ENCODE peak calls at places on chromosomes 7 and 10, in seven cellular contexts. One of them, this sample, is unnamed.

GRCh38 chr7:74430961-74431466 is 22.7 kb upstream of the GTF2IRD1 start:
- DNase-seq in adrenal gland: no peak
- DNase-seq in uterus: no peak
- DNase-seq in ovary: no peak
- DNase-seq in A549: no peak
- DNase-seq in HCT116: no peak
- DNase-seq in body of pancreas: peak; percentile 30
- DNase-seq in this sample: no peak

GRCh38 chr7:140229591-140230516 is 53.1 kb upstream of the KDM7A start:
- DNase-seq in adrenal gland: no peak
- DNase-seq in uterus: no peak
- DNase-seq in ovary: no peak
- DNase-seq in A549: no peak
- DNase-seq in HCT116: no peak
- DNase-seq in body of pancreas: no peak
- DNase-seq in this sample: no peak

GRCh38 chr7:18278306-18278705 is 217.2 kb upstream of the HDAC9 start:
- DNase-seq in adrenal gland: no peak
- DNase-seq in uterus: no peak
- DNase-seq in ovary: no peak
- DNase-seq in A549: no peak
- DNase-seq in HCT116: no peak
- DNase-seq in body of pancreas: no peak
- DNase-seq in this sample: no peak

GRCh38 chr10:28385748-28386507 is 83.1 kb upstream of the MPP7 start:
- DNase-seq in adrenal gland: no peak
- DNase-seq in uterus: no peak
- DNase-seq in ovary: no peak
- DNase-seq in A549: no peak
- DNase-seq in HCT116: no peak
- DNase-seq in body of pancreas: no peak
- DNase-seq in this sample: no peak

GRCh38 chr10:79412516-79412915 is 32.9 kb downstream of the ZCCHC24 start:
- DNase-seq in adrenal gland: no peak
- DNase-seq in uterus: peak; percentile 8
- DNase-seq in ovary: no peak
- DNase-seq in A549: no peak
- DNase-seq in HCT116: no peak
- DNase-seq in body of pancreas: no peak
- DNase-seq in this sample: no peak

GRCh38 chr7:102425639-102426267 is 7.6 kb upstream of the ORAI2 start:
- DNase-seq in adrenal gland: peak; percentile 44
- DNase-seq in uterus: no peak
- DNase-seq in ovary: no peak
- DNase-seq in A549: no peak
- DNase-seq in HCT116: no peak
- DNase-seq in body of pancreas: no peak
- DNase-seq in this sample: no peak

GRCh38 chr10:21002097-21002878 is 105.2 kb upstream of the NEBL start:
- DNase-seq in adrenal gland: no peak
- DNase-seq in uterus: no peak
- DNase-seq in ovary: no peak
- DNase-seq in A549: no peak
- DNase-seq in HCT116: no peak
- DNase-seq in body of pancreas: no peak
- DNase-seq in this sample: no peak

GRCh38 chr7:155930061-155930460 is 117.8 kb upstream of the SHH start:
- DNase-seq in adrenal gland: peak; percentile 2
- DNase-seq in uterus: no peak
- DNase-seq in ovary: no peak
- DNase-seq in A549: no peak
- DNase-seq in HCT116: no peak
- DNase-seq in body of pancreas: no peak
- DNase-seq in this sample: no peak

GRCh38 chr7:55074008-55074499 is 55.2 kb downstream of the EGFR start:
- DNase-seq in adrenal gland: peak; percentile 43
- DNase-seq in uterus: no peak
- DNase-seq in ovary: no peak
- DNase-seq in A549: peak; percentile 93
- DNase-seq in HCT116: peak; percentile 95
- DNase-seq in body of pancreas: peak; percentile 51
- DNase-seq in this sample: no peak

GRCh38 chr10:7260412-7260900 is 150.4 kb downstream of the SFMBT2 start:
- DNase-seq in adrenal gland: peak; percentile 97
- DNase-seq in uterus: peak; percentile 92
- DNase-seq in ovary: peak; percentile 73
- DNase-seq in A549: peak; percentile 74
- DNase-seq in HCT116: peak; percentile 22
- DNase-seq in body of pancreas: peak; percentile 64
- DNase-seq in this sample: peak; percentile 78

GRCh38 chr10:27512548-27512947 is 8.4 kb downstream of the RAB18 start:
- DNase-seq in adrenal gland: no peak
- DNase-seq in uterus: no peak
- DNase-seq in ovary: no peak
- DNase-seq in A549: no peak
- DNase-seq in HCT116: no peak
- DNase-seq in body of pancreas: no peak
- DNase-seq in this sample: no peak

GRCh38 chr10:119270893-119271361 is 63.6 kb downstream of the GRK5 start:
- DNase-seq in adrenal gland: peak; percentile 65
- DNase-seq in uterus: peak; percentile 67
- DNase-seq in ovary: peak; percentile 71
- DNase-seq in A549: peak; percentile 50
- DNase-seq in HCT116: peak; percentile 41
- DNase-seq in body of pancreas: peak; percentile 73
- DNase-seq in this sample: no peak

GRCh38 chr10:114131094-114131493 is 42.9 kb downstream of the CCDC186 start:
- DNase-seq in adrenal gland: no peak
- DNase-seq in uterus: no peak
- DNase-seq in ovary: no peak
- DNase-seq in A549: no peak
- DNase-seq in HCT116: no peak
- DNase-seq in body of pancreas: no peak
- DNase-seq in this sample: no peak

GRCh38 chr7:40711706-40712105 is 576.9 kb downstream of the SUGCT start:
- DNase-seq in adrenal gland: no peak
- DNase-seq in uterus: no peak
- DNase-seq in ovary: no peak
- DNase-seq in A549: no peak
- DNase-seq in HCT116: no peak
- DNase-seq in body of pancreas: no peak
- DNase-seq in this sample: no peak

GRCh38 chr7:30433506-30433905 is 45.1 kb downstream of the NOD1 start:
- DNase-seq in adrenal gland: no peak
- DNase-seq in uterus: no peak
- DNase-seq in ovary: no peak
- DNase-seq in A549: no peak
- DNase-seq in HCT116: no peak
- DNase-seq in body of pancreas: no peak
- DNase-seq in this sample: no peak

GRCh38 chr7:114468844-114469243 is 54.2 kb downstream of the FOXP2 start:
- DNase-seq in adrenal gland: no peak
- DNase-seq in uterus: no peak
- DNase-seq in ovary: no peak
- DNase-seq in A549: no peak
- DNase-seq in HCT116: no peak
- DNase-seq in body of pancreas: no peak
- DNase-seq in this sample: no peak

GRCh38 chr10:100655760-100656421 is 89.5 kb upstream of the PAX2 start:
- DNase-seq in adrenal gland: no peak
- DNase-seq in uterus: no peak
- DNase-seq in ovary: no peak
- DNase-seq in A549: no peak
- DNase-seq in HCT116: no peak
- DNase-seq in body of pancreas: no peak
- DNase-seq in this sample: no peak

DNA sequence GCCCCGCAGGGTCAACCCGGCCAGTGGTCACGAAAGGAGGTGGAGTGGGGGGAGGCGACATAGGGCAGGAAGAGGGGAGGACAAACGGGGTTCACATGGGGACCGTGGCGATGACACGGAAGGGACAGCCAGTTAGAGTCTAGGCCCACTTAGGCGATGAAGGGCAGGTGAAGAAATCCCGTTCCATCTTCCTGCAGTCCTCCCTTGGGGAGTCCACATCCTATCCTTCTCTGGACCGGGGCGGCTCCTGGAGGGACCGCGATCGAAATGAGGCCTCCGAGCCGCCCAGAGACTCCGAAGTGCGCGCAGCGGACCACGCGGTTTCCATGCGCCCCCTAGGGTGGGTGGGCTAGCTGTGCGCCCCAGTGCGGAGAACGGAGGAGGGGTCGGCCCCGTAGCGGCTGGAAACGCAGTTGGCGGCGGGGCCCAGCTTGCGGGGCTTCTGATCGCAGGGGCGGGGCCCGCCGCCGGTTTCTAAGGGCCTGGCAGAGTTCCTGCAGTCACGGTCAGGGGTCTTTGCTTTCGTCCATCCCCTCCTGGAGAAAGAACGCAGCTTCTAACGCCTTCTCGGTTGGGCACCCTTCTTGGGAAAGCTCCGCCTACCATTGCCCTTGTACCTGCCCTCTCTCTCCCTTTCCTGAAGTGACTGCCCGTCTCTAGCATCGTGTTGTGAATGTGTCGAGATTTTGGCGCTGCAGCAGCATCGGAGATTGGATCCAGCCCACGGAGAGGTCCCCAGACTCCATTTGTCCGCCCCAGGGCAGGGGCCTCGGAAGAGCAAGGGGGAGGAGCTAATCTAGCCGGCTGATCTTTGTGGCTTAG is 17.9 kb upstream of the TMEM225B start:
- DNase-seq in adrenal gland: no peak
- DNase-seq in uterus: peak; percentile 35
- DNase-seq in ovary: peak; percentile 39
- DNase-seq in A549: no peak
- DNase-seq in HCT116: no peak
- DNase-seq in body of pancreas: peak; percentile 38
- DNase-seq in this sample: peak; percentile 85
- TF ChIP-seq CTCF in adrenal gland: no peak
- TF ChIP-seq CTCF in uterus: peak; percentile 37
- TF ChIP-seq CTCF in ovary: no peak
- TF ChIP-seq CTCF in A549: peak; percentile 25
- TF ChIP-seq CTCF in HCT116: no peak
- TF ChIP-seq CTCF in body of pancreas: no peak
- TF ChIP-seq CTCF in this sample: no peak

DNA sequence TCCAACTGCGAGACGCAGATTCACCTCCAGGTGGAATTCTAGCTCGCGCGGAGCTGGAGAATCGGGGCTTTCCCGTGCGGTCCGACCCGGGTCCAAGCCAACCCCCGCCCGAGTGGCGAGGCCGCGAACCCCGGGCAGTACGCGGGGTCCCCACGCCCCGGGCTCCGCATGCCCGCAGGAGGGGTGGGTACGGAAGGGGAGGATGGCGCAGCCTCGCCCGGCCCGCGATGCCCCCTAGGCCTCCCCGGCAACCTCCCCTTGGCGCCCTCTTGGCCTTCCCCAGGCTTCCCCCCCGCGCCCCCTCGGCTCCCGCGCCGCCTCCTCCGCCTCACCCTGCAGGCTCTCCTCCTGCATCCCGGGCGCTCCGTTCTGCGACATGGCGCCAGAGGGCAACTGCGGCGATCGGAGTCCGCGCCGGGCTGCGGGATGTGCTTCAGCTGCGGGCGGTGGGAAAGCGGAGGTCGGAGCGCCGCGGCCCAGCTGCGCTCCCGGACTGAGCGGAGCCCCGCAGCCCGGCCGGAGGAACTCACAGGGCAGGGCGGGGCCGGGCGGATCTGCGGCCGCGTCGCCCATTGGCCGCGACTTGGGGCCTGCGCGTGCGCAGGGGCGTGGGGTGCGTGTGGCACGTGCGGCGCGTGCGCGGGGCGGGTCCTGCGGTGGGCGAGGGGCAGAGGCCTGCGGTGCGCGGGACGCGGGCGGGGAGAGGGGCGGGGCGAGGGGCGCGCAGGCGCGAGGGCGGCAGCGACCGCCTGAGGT is at the start of gene BNIP3:
- DNase-seq in adrenal gland: peak; percentile 93
- DNase-seq in uterus: peak; percentile 93
- DNase-seq in ovary: peak; percentile 96
- DNase-seq in A549: peak; percentile 95
- DNase-seq in HCT116: peak; percentile 39
- DNase-seq in body of pancreas: peak; percentile 96
- DNase-seq in this sample: peak; percentile 99
- TF ChIP-seq POLR2A in adrenal gland: peak; percentile 97
- TF ChIP-seq POLR2A in uterus: peak; percentile 94
- TF ChIP-seq POLR2A in ovary: peak; percentile 93
- TF ChIP-seq POLR2A in A549: peak; percentile 76
- TF ChIP-seq POLR2A in HCT116: peak; percentile 37
- TF ChIP-seq POLR2A in body of pancreas: peak; percentile 97
- TF ChIP-seq POLR2A in this sample: peak; percentile 55

DNA sequence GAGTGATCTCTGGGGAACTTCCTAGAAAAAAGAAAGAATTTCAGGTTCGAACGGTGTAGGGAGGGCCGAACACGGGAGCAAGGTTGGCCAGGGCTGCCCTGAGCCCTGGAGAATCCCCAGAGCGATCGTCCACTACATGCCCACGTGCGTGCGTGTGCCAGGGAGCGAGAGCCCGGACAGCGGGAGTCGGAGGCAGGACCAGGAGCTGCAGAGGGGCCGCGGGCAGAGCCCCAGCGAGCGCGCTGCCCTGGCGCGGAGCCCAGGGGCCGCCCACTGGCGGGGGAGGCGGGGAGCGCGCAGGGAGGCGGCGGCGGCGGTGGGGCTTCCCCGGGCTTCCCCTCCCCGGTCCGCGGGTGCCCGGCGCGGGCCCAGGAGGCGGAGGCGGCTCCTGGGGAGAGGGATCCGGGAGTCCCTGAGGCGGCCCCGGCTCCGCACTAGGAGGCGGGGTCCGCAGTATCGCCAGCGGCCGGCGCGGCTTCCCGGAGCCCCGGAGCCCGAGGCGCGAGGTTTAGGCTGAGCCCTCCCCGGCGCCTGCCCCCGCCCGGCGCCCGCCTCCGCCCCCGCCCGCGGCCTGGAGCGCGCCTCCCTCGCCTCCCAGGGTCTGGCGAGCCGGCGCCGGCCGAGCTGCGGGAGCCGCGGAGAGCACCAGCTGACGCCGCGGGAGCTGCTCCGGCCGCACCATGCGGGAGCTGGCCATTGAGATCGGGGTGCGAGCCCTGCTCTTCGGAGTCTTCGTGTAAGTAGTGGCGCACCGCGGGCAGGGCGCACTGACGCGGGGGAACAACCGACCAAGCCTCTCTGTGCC is at the start of gene PLPP4:
- DNase-seq in adrenal gland: no peak
- DNase-seq in uterus: no peak
- DNase-seq in ovary: no peak
- DNase-seq in A549: no peak
- DNase-seq in HCT116: no peak
- DNase-seq in body of pancreas: peak; percentile 53
- DNase-seq in this sample: no peak
- H3K4me3 ChIP-seq in adrenal gland: peak within 1 kb of the TSS; percentile 60
- H3K4me3 ChIP-seq in uterus: peak within 1 kb of the TSS; percentile 38
- H3K4me3 ChIP-seq in ovary: peak within 1 kb of the TSS; percentile 39
- H3K4me3 ChIP-seq in A549: peak within 1 kb of the TSS; percentile 42
- H3K4me3 ChIP-seq in HCT116: no peak within 1 kb of the TSS
- H3K4me3 ChIP-seq in body of pancreas: no peak within 1 kb of the TSS
- H3K4me3 ChIP-seq in this sample: no peak within 1 kb of the TSS

GRCh38 chr7:146768941-146769340 is 652.3 kb downstream of the CNTNAP2 start:
- DNase-seq in adrenal gland: no peak
- DNase-seq in uterus: no peak
- DNase-seq in ovary: no peak
- DNase-seq in A549: no peak
- DNase-seq in HCT116: no peak
- DNase-seq in body of pancreas: peak; percentile 15
- DNase-seq in this sample: no peak

GRCh38 chr7:146773506-146773905 is 656.9 kb downstream of the CNTNAP2 start:
- DNase-seq in adrenal gland: no peak
- DNase-seq in uterus: no peak
- DNase-seq in ovary: no peak
- DNase-seq in A549: no peak
- DNase-seq in HCT116: no peak
- DNase-seq in body of pancreas: no peak
- DNase-seq in this sample: no peak

GRCh38 chr7:146772581-146772980 is 656.0 kb downstream of the CNTNAP2 start:
- DNase-seq in adrenal gland: no peak
- DNase-seq in uterus: no peak
- DNase-seq in ovary: no peak
- DNase-seq in A549: no peak
- DNase-seq in HCT116: no peak
- DNase-seq in body of pancreas: no peak
- DNase-seq in this sample: no peak
- TF ChIP-seq CTCF in adrenal gland: no peak
- TF ChIP-seq CTCF in uterus: no peak
- TF ChIP-seq CTCF in ovary: no peak
- TF ChIP-seq CTCF in A549: no peak
- TF ChIP-seq CTCF in HCT116: no peak
- TF ChIP-seq CTCF in body of pancreas: no peak
- TF ChIP-seq CTCF in this sample: no peak

This sample was measured in lower leg skin.